ENCODE peak calls at places on chromosomes 2 and 18, in four cellular contexts. Z is HepG2, Y is GM12878, P is K562. A is an unnamed sample.

GRCh38 chr2:198314559-198315153 is 510.3 kb downstream of the PLCL1 start:
- DNase-seq in Z (peak; percentile 39), P (no peak), Y (peak; percentile 4), A (no peak)

GRCh38 chr2:38740851-38741541 is 10.2 kb downstream of the SRSF7 start:
- DNase-seq in P (no peak), Y (no peak), Z (peak; percentile 60), A (peak; percentile 61)

GRCh38 chr2:240200230-240201051 is 60.0 kb upstream of the OTOS start:
- DNase-seq in P (no peak), Y (no peak), Z (no peak), A (no peak)

GRCh38 chr2:227529871-227530270 is 57.9 kb downstream of the AGFG1 start:
- DNase-seq in Y (no peak), Z (no peak), P (no peak), A (no peak)

GRCh38 chr2:183034806-183035205 is 3.5 kb downstream of the NCKAP1 start:
- DNase-seq in P (no peak), Z (no peak), Y (no peak), A (no peak)

GRCh38 chr2:106193491-106193976 is 567 bp downstream of the UXS1 start:
- DNase-seq in P (no peak), Z (peak; percentile 15), Y (no peak), A (peak; percentile 25)

GRCh38 chr2:53087282-53087882 is 680.2 kb upstream of the CHAC2 start:
- DNase-seq in Y (no peak), Z (no peak), P (no peak), A (no peak)

GRCh38 chr2:95351080-95351915 is 51.2 kb upstream of the FAHD2A start:
- DNase-seq in Z (no peak), Y (no peak), P (no peak), A (no peak)

GRCh38 chr2:239751719-239752355 is 273.3 kb downstream of the NDUFA10 start:
- DNase-seq in Y (no peak), P (no peak), Z (no peak), A (no peak)

GRCh38 chr2:178517496-178517895 is 37.2 kb downstream of the PLEKHA3 start:
- DNase-seq in Z (no peak), P (no peak), Y (no peak), A (no peak)

GRCh38 chr2:170707821-170708795 is 7.0 kb upstream of the SP5 start:
- DNase-seq in P (no peak), Y (no peak), Z (no peak), A (no peak)

GRCh38 chr2:30666307-30666874 is 140.9 kb downstream of the CAPN13 start:
- DNase-seq in Z (peak; percentile 70), Y (peak; percentile 32), P (no peak), A (peak; percentile 52)

GRCh38 chr2:172162739-172163336 is 60.1 kb upstream of the DLX2 start:
- DNase-seq in Z (no peak), P (no peak), Y (no peak), A (no peak)

GRCh38 chr2:131044757-131045150 is 48.5 kb downstream of the FAM168B start:
- DNase-seq in P (no peak), Y (no peak), Z (no peak), A (no peak)

GRCh38 chr2:64888591-64889309 is 100.4 kb upstream of the SLC1A4 start:
- DNase-seq in Y (no peak), Z (peak; percentile 74), P (no peak), A (peak; percentile 83)

GRCh38 chr2:159185401-159186130 is 100.9 kb downstream of the WDSUB1 start:
- DNase-seq in Z (peak; percentile 23), P (peak; percentile 57), Y (peak; percentile 48), A (peak; percentile 10)

GRCh38 chr18:48801728-48802542 is 148.8 kb downstream of the SMAD7 start:
- DNase-seq in Y (no peak), Z (no peak), P (no peak), A (no peak)

GRCh38 chr2:59490994-59491393 is 1062.5 kb downstream of the BCL11A start:
- DNase-seq in Z (no peak), P (no peak), Y (no peak), A (no peak)

GRCh38 chr2:42513252-42513918 is 19.6 kb upstream of the KCNG3 start:
- DNase-seq in Y (no peak), Z (peak; percentile 69), P (peak; percentile 60), A (peak; percentile 76)

GRCh38 chr2:233053928-233054774 is 6.0 kb upstream of the INPP5D start:
- DNase-seq in P (peak; percentile 84), Z (peak; percentile 43), Y (no peak), A (peak; percentile 59)

DNA sequence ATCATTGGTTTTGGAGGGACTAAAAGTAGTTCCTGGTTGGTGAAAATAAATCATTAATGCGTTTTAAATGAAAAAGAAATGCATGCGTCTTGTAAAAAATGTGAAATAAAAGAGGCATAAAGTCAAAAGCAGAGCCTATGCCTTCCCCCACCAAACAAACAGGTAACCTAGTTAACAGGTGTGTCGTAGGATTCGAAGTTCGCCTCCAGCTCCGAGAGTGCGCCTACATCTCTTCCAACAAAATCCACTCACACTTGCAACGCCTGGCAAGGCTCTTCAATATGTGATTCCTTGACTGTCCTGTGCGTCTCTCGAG is 677 bp upstream of the SMAD4 start:
- DNase-seq in Y (no peak), P (no peak), Z (no peak), A (no peak)
- TF ChIP-seq CHD4 in Y (no peak), P (no peak), Z (no peak), A (no peak)

DNA sequence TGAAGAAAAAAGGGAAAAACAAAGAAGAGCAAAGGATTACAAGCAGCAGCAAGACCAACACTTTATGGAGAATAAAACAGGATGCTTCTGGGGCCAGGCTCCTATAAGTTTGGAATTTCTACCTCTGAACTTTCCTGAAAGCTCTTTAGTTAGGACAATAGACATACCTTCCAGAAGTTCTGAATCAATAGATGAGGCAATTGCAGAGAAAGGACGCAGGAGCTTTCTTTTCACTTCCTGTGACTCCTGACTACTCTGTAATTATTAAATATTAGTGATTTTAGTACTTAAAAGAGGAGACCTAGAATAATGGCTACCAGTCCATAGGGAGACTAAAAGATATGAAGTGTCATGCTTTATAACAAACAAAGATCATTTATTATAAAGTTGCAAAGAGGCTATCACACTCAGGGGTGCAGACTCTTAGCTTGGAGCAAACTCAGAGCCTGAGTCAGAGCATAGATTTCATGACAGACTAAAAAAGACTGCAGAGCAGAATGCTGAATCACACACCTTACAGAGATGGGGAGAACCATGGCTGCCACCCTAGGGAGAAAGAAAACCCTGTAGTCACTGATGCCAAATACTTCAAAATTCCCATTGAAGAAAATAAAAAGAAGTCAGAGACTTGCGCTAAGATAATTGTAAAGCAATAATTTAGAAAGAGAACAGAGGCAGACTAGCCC is 52.5 kb upstream of the FAM136A start:
- DNase-seq in P (no peak), Z (no peak), Y (no peak), A (no peak)
- TF ChIP-seq HDAC2 in P (no peak), Z (no peak), Y (no peak), A (no peak)

GRCh38 chr18:68462766-68463165 is 252.1 kb downstream of the TMX3 start:
- DNase-seq in Z (no peak), P (no peak), Y (no peak), A (no peak)

GRCh38 chr18:68456985-68457384 is 257.9 kb downstream of the TMX3 start:
- DNase-seq in P (no peak), Y (no peak), Z (peak; percentile 1), A (no peak)

GRCh38 chr18:68462148-68462547 is 252.8 kb downstream of the TMX3 start:
- DNase-seq in Z (no peak), Y (no peak), P (no peak), A (no peak)

GRCh38 chr18:68459968-68460367 is 254.9 kb downstream of the TMX3 start:
- DNase-seq in Y (no peak), P (no peak), Z (no peak), A (no peak)

DNA sequence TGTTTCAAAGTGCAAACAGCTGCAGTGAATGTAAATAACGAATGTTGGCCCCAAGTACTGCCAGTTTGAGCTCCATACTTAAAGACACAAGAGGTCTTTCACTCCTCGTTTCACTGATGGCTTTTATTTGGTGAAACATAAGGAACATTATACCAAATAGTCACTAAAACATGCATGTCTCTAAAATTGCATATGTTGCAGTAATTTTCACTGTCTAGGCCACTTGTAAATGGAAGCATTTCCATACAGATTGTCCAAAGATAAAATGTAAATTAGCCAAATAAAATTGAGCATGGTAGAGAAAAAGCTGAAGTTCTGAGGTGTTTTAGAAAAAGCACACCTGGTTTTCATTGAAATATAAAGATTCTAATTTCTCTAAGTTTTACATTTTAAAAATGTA is 253.3 kb downstream of the TMX3 start:
- DNase-seq in Z (no peak), Y (no peak), P (no peak), A (no peak)
- TF ChIP-seq ESRRA in Z (no peak), Y (no peak), P (no peak), A (no peak)

GRCh38 chr2:20439193-20439475 is 7.7 kb upstream of the RHOB start:
- DNase-seq in P (no peak), Y (no peak), Z (peak; percentile 83), A (peak; percentile 72)

GRCh38 chr2:20440001-20440560 is 6.8 kb upstream of the RHOB start:
- DNase-seq in Y (no peak), Z (no peak), P (no peak), A (no peak)

GRCh38 chr2:20439503-20439902 is 7.4 kb upstream of the RHOB start:
- DNase-seq in Z (no peak), P (no peak), Y (no peak), A (peak; percentile 42)

GRCh38 chr2:20436716-20437470 is 10.0 kb upstream of the RHOB start:
- DNase-seq in Y (no peak), Z (peak; percentile 45), P (no peak), A (no peak)

DNA sequence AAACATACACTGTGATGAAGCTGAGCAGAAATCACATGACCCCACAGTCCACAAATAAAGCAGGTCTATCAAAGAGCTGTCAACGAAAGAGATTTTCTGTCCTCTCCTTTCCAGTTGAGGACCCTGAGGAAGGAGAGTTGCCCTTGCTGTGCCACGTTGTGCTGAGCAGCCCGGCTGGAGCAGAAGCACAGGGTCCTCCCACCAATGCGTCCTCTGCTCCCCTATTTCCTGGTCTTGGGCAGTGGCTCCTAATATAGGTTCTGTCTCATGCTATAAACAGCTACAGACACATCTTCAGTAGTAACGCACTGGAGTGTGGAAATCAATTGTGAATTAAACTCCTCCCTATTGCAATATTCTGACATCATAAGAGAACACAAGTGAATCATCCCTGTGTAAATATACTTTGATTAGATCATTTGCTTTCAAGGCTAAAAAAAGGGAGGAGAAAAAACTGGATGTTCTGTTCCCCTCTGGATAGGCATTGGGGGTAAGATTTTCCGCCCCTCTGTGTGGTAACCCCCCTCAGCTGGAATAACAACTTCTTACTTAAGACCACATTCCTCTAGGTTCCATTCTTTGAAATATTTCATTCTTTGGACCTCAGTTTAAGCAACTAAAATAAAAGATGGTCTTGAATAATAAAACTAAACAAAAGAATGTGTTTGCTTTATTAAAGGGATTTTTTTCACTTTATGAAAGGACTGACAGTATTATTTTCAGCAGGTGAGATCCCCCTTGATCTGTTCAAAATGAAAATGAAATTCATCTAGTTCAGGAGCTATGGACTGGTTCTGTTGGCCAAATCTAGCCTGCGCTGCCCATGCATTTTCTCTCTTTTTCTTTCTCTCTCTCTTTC is 8.3 kb upstream of the RHOB start:
- DNase-seq in Z (peak; percentile 87), P (no peak), Y (no peak), A (peak; percentile 78)
- TF ChIP-seq CHD4 in Z (peak; percentile 78), P (no peak), Y (no peak), A (no peak)

DNA sequence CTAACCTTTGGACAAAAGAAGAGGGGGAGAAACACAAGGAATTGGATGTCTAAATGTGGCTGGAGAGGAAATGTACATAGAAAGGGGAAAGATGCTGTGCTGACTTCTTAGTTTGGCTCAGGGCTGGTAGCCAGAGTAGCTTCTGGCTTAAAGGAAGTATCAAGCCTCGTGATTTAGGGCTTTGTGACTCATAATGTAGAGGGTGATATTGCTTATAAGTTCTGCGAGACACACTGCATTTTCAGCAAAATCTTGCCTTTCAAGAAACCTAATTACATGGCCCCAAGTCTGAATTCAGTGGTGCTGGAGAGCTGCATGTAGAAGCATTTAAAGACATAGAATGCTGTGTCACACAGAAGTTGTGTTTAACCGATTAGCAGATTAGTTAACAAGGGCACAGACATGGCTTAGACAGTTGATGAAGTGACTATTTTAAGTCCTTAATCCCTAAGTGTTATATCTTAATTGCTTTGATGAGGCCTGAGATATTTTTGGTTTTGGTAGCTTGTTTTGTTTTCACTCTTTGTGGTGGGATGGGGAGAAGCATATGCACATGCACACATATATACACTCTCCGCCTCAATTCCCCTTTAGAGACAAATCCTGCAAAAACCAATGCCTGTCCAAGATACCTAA is 66.4 kb downstream of the EPAS1 start:
- DNase-seq in P (no peak), Y (no peak), Z (no peak), A (no peak)
- TF ChIP-seq HDAC2 in P (no peak), Y (no peak), Z (no peak), A (no peak)

A was measured in A549.